ENCODE peak calls at places on chromosomes 4 and X, in four cellular contexts. C is activated CD8-positive, alpha-beta memory T cell treated with anti-CD3 and anti-CD28 coated beads for 4 hours; U is stimulated activated CD4-positive, alpha-beta T cell treated with anti-CD3 and anti-CD28 coated beads, Interleukin-1b, Interleukin-23, amount 100 ng/mL, for 48 hours; F is EL. O is an unnamed sample.

GRCh38 chr4:55948726-55949479 is at the start of gene CEP135:
- DNase-seq in F (peak), U (peak), C (peak), O (peak)

GRCh38 chrX:100408643-100409315 is 1.3 kb downstream of the PCDH19 start:
- DNase-seq in F (no peak), C (no peak), U (no peak), O (peak)

GRCh38 chr4:24214796-24215195 is 324.9 kb upstream of the PPARGC1A start:
- DNase-seq in F (no peak), U (no peak), C (no peak), O (no peak)

GRCh38 chrX:108307408-108308085 is 130.7 kb downstream of the COL4A6 start:
- DNase-seq in F (no peak), C (no peak), U (no peak), O (no peak)

GRCh38 chrX:71492086-71493065 is 40.5 kb upstream of the OGT start:
- DNase-seq in F (peak), U (peak), C (peak), O (peak)

GRCh38 chrX:140110081-140110650 is 144.8 kb upstream of the CXorf66 start:
- DNase-seq in C (no peak), F (no peak), U (no peak), O (no peak)

GRCh38 chrX:3166670-3167455 is 125.6 kb downstream of the ARSF start:
- DNase-seq in F (no peak), U (no peak), C (no peak), O (no peak)

GRCh38 chrX:30806187-30806728 is 82.8 kb downstream of the TAB3 start:
- DNase-seq in F (no peak), U (no peak), C (no peak), O (no peak)

GRCh38 chrX:23900220-23900797 is 7.4 kb downstream of the APOO start:
- DNase-seq in C (no peak), F (no peak), U (no peak), O (no peak)

GRCh38 chr4:7379719-7380118 is 55.0 kb downstream of the PSAPL1 start:
- DNase-seq in U (no peak), C (no peak), F (no peak), O (no peak)

GRCh38 chr4:20305976-20306375 is 54.3 kb downstream of the SLIT2 start:
- DNase-seq in F (no peak), U (no peak), C (no peak), O (peak)

GRCh38 chr4:19239565-19239964 is 1012.1 kb upstream of the SLIT2 start:
- DNase-seq in U (no peak), C (no peak), F (peak), O (no peak)

GRCh38 chr4:148773313-148773712 is 331.1 kb upstream of the NR3C2 start:
- DNase-seq in C (no peak), F (no peak), U (no peak), O (no peak)

GRCh38 chr4:40845136-40845910 is 95.6 kb downstream of the NSUN7 start:
- DNase-seq in C (no peak), F (no peak), U (no peak), O (no peak)

GRCh38 chr4:185735887-185736286 is 76.1 kb downstream of the SORBS2 start:
- DNase-seq in C (no peak), F (no peak), U (no peak), O (no peak)

O was measured in AG08396.